ENCODE peak calls at places on chromosome 17, in six cellular contexts. G is natural killer cell; X is CD4-positive, alpha-beta T cell; Z is AG09319; E is astrocyte of the cerebellum; O is lower leg skin. H is an unnamed sample.

GRCh38 chr17:32569171-32570080 is 82.6 kb downstream of the CDK5R1 start:
- DNase-seq in G (no peak), X (no peak), Z (no peak), E (no peak), O (no peak), H (no peak)

GRCh38 chr17:36697907-36698526 is 96.6 kb downstream of the MRM1 start:
- DNase-seq in G (no peak), X (no peak), Z (no peak), E (no peak), O (no peak), H (no peak)

GRCh38 chr17:32518856-32519768 is 32.3 kb downstream of the CDK5R1 start:
- DNase-seq in G (peak), X (peak), Z (no peak), E (no peak), O (peak), H (peak)

GRCh38 chr17:77353684-77354419 is 213.1 kb downstream of the SEC14L1 start:
- DNase-seq in G (peak), X (no peak), Z (no peak), E (no peak), O (peak), H (no peak)

GRCh38 chr17:49583226-49583625 is 7.6 kb downstream of the NXPH3 start:
- DNase-seq in G (no peak), X (no peak), Z (no peak), E (no peak), O (no peak), H (no peak)

GRCh38 chr17:42340691-42341127 is 47.5 kb downstream of the STAT3 start:
- DNase-seq in G (no peak), X (no peak), Z (no peak), E (no peak), O (no peak), H (no peak)

GRCh38 chr17:82315703-82316358 is 1.6 kb downstream of the CD7 start:
- DNase-seq in G (no peak), X (peak), Z (no peak), E (no peak), O (no peak), H (no peak)

GRCh38 chr17:37848690-37849616 is 75.3 kb upstream of the TBC1D3K start:
- DNase-seq in G (no peak), X (no peak), Z (no peak), E (peak), O (no peak), H (no peak)

GRCh38 chr17:61395983-61396585 is 3.6 kb upstream of the TBX2 start:
- DNase-seq in G (no peak), X (no peak), Z (no peak), E (no peak), O (no peak), H (no peak)

GRCh38 chr17:60817187-60817586 is 139.5 kb downstream of the BCAS3 start:
- DNase-seq in G (no peak), X (no peak), Z (peak), E (peak), O (no peak), H (no peak)

GRCh38 chr17:46984341-46984740 is 5.3 kb upstream of the RPRML start:
- DNase-seq in G (no peak), X (no peak), Z (no peak), E (no peak), O (no peak), H (no peak)

GRCh38 chr17:10757067-10757466 is 27.2 kb upstream of the TMEM220 start:
- DNase-seq in G (no peak), X (no peak), Z (no peak), E (no peak), O (no peak), H (no peak)

GRCh38 chr17:79838541-79839274 is 532 bp downstream of the CBX4 start:
- DNase-seq in G (peak), X (no peak), Z (no peak), E (no peak), O (no peak), H (peak)

GRCh38 chr17:9644910-9645751 is at the start of gene USP43:
- DNase-seq in G (peak), X (no peak), Z (no peak), E (no peak), O (peak), H (peak)

GRCh38 chr17:47324224-47325020 is 667 bp downstream of the EFCAB13 start:
- DNase-seq in G (peak), X (peak), Z (no peak), E (no peak), O (peak), H (peak)

GRCh38 chr17:31488264-31488981 is 96.9 kb downstream of the RAB11FIP4 start:
- DNase-seq in G (peak), X (no peak), Z (no peak), E (no peak), O (no peak), H (no peak)

GRCh38 chr17:18184143-18185007 is 747 bp downstream of the ALKBH5 start:
- DNase-seq in G (peak), X (peak), Z (no peak), E (no peak), O (peak), H (peak)

GRCh38 chr17:67830440-67830839 is 5.1 kb downstream of the BPTF start:
- DNase-seq in G (no peak), X (no peak), Z (no peak), E (no peak), O (peak), H (no peak)

GRCh38 chr17:81129289-81129688 is 36.0 kb upstream of the PVALEF start:
- DNase-seq in G (no peak), X (no peak), Z (no peak), E (no peak), O (no peak), H (no peak)
- TF ChIP-seq CTCF in G (no peak), X (no peak), Z (no peak), E (no peak), O (no peak), H (no peak)

GRCh38 chr17:59561042-59561441 is 4.4 kb upstream of the DHX40 start:
- DNase-seq in G (no peak), X (no peak), Z (no peak), E (no peak), O (no peak), H (no peak)
- TF ChIP-seq CTCF in G (no peak), X (peak), Z (peak), E (peak), O (no peak), H (no peak)

GRCh38 chr17:38868968-38869646 is 751 bp upstream of the LASP1 start:
- DNase-seq in G (peak), X (peak), Z (peak), E (peak), O (peak), H (peak)

GRCh38 chr17:38868095-38868967 is 1.5 kb upstream of the LASP1 start:
- DNase-seq in G (no peak), X (no peak), Z (no peak), E (no peak), O (peak), H (no peak)

GRCh38 chr17:38861399-38861843 is 7.9 kb upstream of the RPL23 start:
- DNase-seq in G (no peak), X (no peak), Z (no peak), E (no peak), O (no peak), H (no peak)

GRCh38 chr17:38867179-38867994 is 2.5 kb upstream of the LASP1 start:
- DNase-seq in G (no peak), X (no peak), Z (no peak), E (no peak), O (peak), H (peak)

GRCh38 chr17:38864636-38865398 is 5.0 kb upstream of the LASP1 start:
- DNase-seq in G (no peak), X (no peak), Z (no peak), E (no peak), O (no peak), H (no peak)
- TF ChIP-seq CTCF in G (no peak), X (no peak), Z (peak), E (peak), O (no peak), H (no peak)

DNA sequence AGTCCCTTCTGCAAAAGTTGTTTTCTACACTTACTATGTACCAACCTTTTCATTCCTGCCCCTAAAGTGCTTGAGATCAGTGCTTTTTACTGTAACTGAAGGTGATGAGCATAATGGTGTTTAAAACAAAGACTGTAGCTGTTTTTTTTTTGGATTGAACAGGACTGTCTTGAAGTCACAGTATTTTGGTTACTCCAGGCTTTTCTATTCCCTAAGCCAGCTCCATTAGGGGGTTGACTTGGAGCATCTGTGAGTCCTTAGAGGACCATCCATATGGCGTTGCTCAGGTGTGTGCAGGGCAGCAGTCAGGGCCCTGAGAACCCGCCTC is 29.0 kb upstream of the LGALS9 start:
- DNase-seq in G (no peak), X (no peak), Z (no peak), E (no peak), O (no peak), H (no peak)
- TF ChIP-seq CTCF in G (peak), X (no peak), Z (no peak), E (no peak), O (no peak), H (no peak)

H was measured in activated B cell treated with CpG ODN at 0.5 μM for 24 hours.